ENCODE peak calls at places on chromosomes 13 and 19, in five cellular contexts. One of them, this sample, is unnamed.

GRCh38 chr13:27353166-27353583 is 71.2 kb upstream of the GTF3A start:
- DNase-seq in GM23248: peak; percentile 40
- DNase-seq in stimulated activated CD4-positive, alpha-beta T cell treated with anti-CD3 and anti-CD28 coated beads, TNF-alpha, amount 100 ng/mL, for 4 hours: no peak
- DNase-seq in Peyer's patch: no peak
- DNase-seq in HCEC 1CT: peak; percentile 45
- DNase-seq in this sample: peak; percentile 47

GRCh38 chr19:54533476-54533875 is 30.8 kb downstream of the LAIR2 start:
- DNase-seq in Peyer's patch: no peak
- DNase-seq in GM23248: no peak
- DNase-seq in stimulated activated CD4-positive, alpha-beta T cell treated with anti-CD3 and anti-CD28 coated beads, TNF-alpha, amount 100 ng/mL, for 4 hours: no peak
- DNase-seq in HCEC 1CT: no peak
- DNase-seq in this sample: no peak

GRCh38 chr13:41457589-41458186 is 338 bp downstream of the RGCC start:
- DNase-seq in HCEC 1CT: no peak
- DNase-seq in stimulated activated CD4-positive, alpha-beta T cell treated with anti-CD3 and anti-CD28 coated beads, TNF-alpha, amount 100 ng/mL, for 4 hours: no peak
- DNase-seq in GM23248: peak; percentile 27
- DNase-seq in Peyer's patch: no peak
- DNase-seq in this sample: no peak

GRCh38 chr13:42110410-42111155 is 62.1 kb downstream of the DGKH start:
- DNase-seq in Peyer's patch: no peak
- DNase-seq in stimulated activated CD4-positive, alpha-beta T cell treated with anti-CD3 and anti-CD28 coated beads, TNF-alpha, amount 100 ng/mL, for 4 hours: no peak
- DNase-seq in HCEC 1CT: peak; percentile 80
- DNase-seq in GM23248: peak; percentile 82
- DNase-seq in this sample: peak; percentile 74

GRCh38 chr13:106318941-106319411 is 216.5 kb downstream of the EFNB2 start:
- DNase-seq in Peyer's patch: no peak
- DNase-seq in stimulated activated CD4-positive, alpha-beta T cell treated with anti-CD3 and anti-CD28 coated beads, TNF-alpha, amount 100 ng/mL, for 4 hours: no peak
- DNase-seq in GM23248: peak; percentile 91
- DNase-seq in HCEC 1CT: peak; percentile 78
- DNase-seq in this sample: peak; percentile 85

GRCh38 chr19:9467161-9467560 is 31.3 kb downstream of the ZNF560 start:
- DNase-seq in stimulated activated CD4-positive, alpha-beta T cell treated with anti-CD3 and anti-CD28 coated beads, TNF-alpha, amount 100 ng/mL, for 4 hours: no peak
- DNase-seq in HCEC 1CT: no peak
- DNase-seq in Peyer's patch: no peak
- DNase-seq in GM23248: no peak
- DNase-seq in this sample: no peak

GRCh38 chr13:73535341-73535740 is 476.5 kb downstream of the KLF5 start:
- DNase-seq in HCEC 1CT: no peak
- DNase-seq in GM23248: no peak
- DNase-seq in stimulated activated CD4-positive, alpha-beta T cell treated with anti-CD3 and anti-CD28 coated beads, TNF-alpha, amount 100 ng/mL, for 4 hours: no peak
- DNase-seq in Peyer's patch: no peak
- DNase-seq in this sample: no peak

GRCh38 chr13:28568286-28568685 is 73.4 kb upstream of the FLT1 start:
- DNase-seq in stimulated activated CD4-positive, alpha-beta T cell treated with anti-CD3 and anti-CD28 coated beads, TNF-alpha, amount 100 ng/mL, for 4 hours: no peak
- DNase-seq in Peyer's patch: no peak
- DNase-seq in HCEC 1CT: no peak
- DNase-seq in GM23248: peak; percentile 32
- DNase-seq in this sample: peak; percentile 25

GRCh38 chr13:36712785-36713184 is 39.0 kb downstream of the SERTM1 start:
- DNase-seq in stimulated activated CD4-positive, alpha-beta T cell treated with anti-CD3 and anti-CD28 coated beads, TNF-alpha, amount 100 ng/mL, for 4 hours: no peak
- DNase-seq in GM23248: peak; percentile 75
- DNase-seq in Peyer's patch: no peak
- DNase-seq in HCEC 1CT: no peak
- DNase-seq in this sample: peak; percentile 4

GRCh38 chr13:40158218-40158617 is 502.8 kb downstream of the COG6 start:
- DNase-seq in Peyer's patch: no peak
- DNase-seq in GM23248: peak; percentile 46
- DNase-seq in HCEC 1CT: no peak
- DNase-seq in stimulated activated CD4-positive, alpha-beta T cell treated with anti-CD3 and anti-CD28 coated beads, TNF-alpha, amount 100 ng/mL, for 4 hours: no peak
- DNase-seq in this sample: peak; percentile 47

GRCh38 chr13:111317042-111317550 is 3.3 kb upstream of the TEX29 start:
- DNase-seq in Peyer's patch: no peak
- DNase-seq in stimulated activated CD4-positive, alpha-beta T cell treated with anti-CD3 and anti-CD28 coated beads, TNF-alpha, amount 100 ng/mL, for 4 hours: no peak
- DNase-seq in GM23248: no peak
- DNase-seq in HCEC 1CT: no peak
- DNase-seq in this sample: no peak

GRCh38 chr13:77521194-77521593 is 14.3 kb upstream of the SCEL start:
- DNase-seq in HCEC 1CT: peak; percentile 48
- DNase-seq in Peyer's patch: no peak
- DNase-seq in GM23248: peak; percentile 54
- DNase-seq in stimulated activated CD4-positive, alpha-beta T cell treated with anti-CD3 and anti-CD28 coated beads, TNF-alpha, amount 100 ng/mL, for 4 hours: no peak
- DNase-seq in this sample: no peak

GRCh38 chr19:45556835-45557234 is 27.8 kb downstream of the OPA3 start:
- DNase-seq in GM23248: no peak
- DNase-seq in HCEC 1CT: no peak
- DNase-seq in stimulated activated CD4-positive, alpha-beta T cell treated with anti-CD3 and anti-CD28 coated beads, TNF-alpha, amount 100 ng/mL, for 4 hours: no peak
- DNase-seq in Peyer's patch: no peak
- DNase-seq in this sample: no peak

GRCh38 chr19:21907516-21907915 is 71.5 kb upstream of the ZNF43 start:
- DNase-seq in stimulated activated CD4-positive, alpha-beta T cell treated with anti-CD3 and anti-CD28 coated beads, TNF-alpha, amount 100 ng/mL, for 4 hours: no peak
- DNase-seq in GM23248: no peak
- DNase-seq in HCEC 1CT: no peak
- DNase-seq in Peyer's patch: no peak
- DNase-seq in this sample: no peak

GRCh38 chr13:110008816-110009215 is 222.4 kb upstream of the IRS2 start:
- DNase-seq in GM23248: no peak
- DNase-seq in stimulated activated CD4-positive, alpha-beta T cell treated with anti-CD3 and anti-CD28 coated beads, TNF-alpha, amount 100 ng/mL, for 4 hours: no peak
- DNase-seq in Peyer's patch: no peak
- DNase-seq in HCEC 1CT: no peak
- DNase-seq in this sample: no peak

GRCh38 chr19:18292810-18293641 is 11.6 kb upstream of the JUND start:
- DNase-seq in HCEC 1CT: peak; percentile 80
- DNase-seq in GM23248: peak; percentile 69
- DNase-seq in Peyer's patch: peak; percentile 80
- DNase-seq in stimulated activated CD4-positive, alpha-beta T cell treated with anti-CD3 and anti-CD28 coated beads, TNF-alpha, amount 100 ng/mL, for 4 hours: no peak
- DNase-seq in this sample: peak; percentile 60

GRCh38 chr13:19960673-19961015 is 2.1 kb downstream of the ZMYM2 start:
- DNase-seq in stimulated activated CD4-positive, alpha-beta T cell treated with anti-CD3 and anti-CD28 coated beads, TNF-alpha, amount 100 ng/mL, for 4 hours: no peak
- DNase-seq in Peyer's patch: no peak
- DNase-seq in HCEC 1CT: no peak
- DNase-seq in GM23248: peak; percentile 20
- DNase-seq in this sample: peak; percentile 3

GRCh38 chr13:30339721-30340366 is 32.5 kb upstream of the KATNAL1 start:
- DNase-seq in HCEC 1CT: no peak
- DNase-seq in Peyer's patch: no peak
- DNase-seq in GM23248: peak; percentile 41
- DNase-seq in stimulated activated CD4-positive, alpha-beta T cell treated with anti-CD3 and anti-CD28 coated beads, TNF-alpha, amount 100 ng/mL, for 4 hours: no peak
- DNase-seq in this sample: no peak

GRCh38 chr19:601790-602189 is 12.1 kb downstream of the HCN2 start:
- DNase-seq in GM23248: no peak
- DNase-seq in Peyer's patch: no peak
- DNase-seq in HCEC 1CT: no peak
- DNase-seq in stimulated activated CD4-positive, alpha-beta T cell treated with anti-CD3 and anti-CD28 coated beads, TNF-alpha, amount 100 ng/mL, for 4 hours: no peak
- DNase-seq in this sample: no peak

GRCh38 chr13:19184176-19184575 is 2.6 kb upstream of the TUBA3C start:
- DNase-seq in Peyer's patch: no peak
- DNase-seq in GM23248: no peak
- DNase-seq in HCEC 1CT: no peak
- DNase-seq in stimulated activated CD4-positive, alpha-beta T cell treated with anti-CD3 and anti-CD28 coated beads, TNF-alpha, amount 100 ng/mL, for 4 hours: no peak
- DNase-seq in this sample: no peak

GRCh38 chr19:40735003-40735771 is 15.1 kb downstream of the ACTMAP start:
- DNase-seq in Peyer's patch: no peak
- DNase-seq in HCEC 1CT: no peak
- DNase-seq in GM23248: no peak
- DNase-seq in stimulated activated CD4-positive, alpha-beta T cell treated with anti-CD3 and anti-CD28 coated beads, TNF-alpha, amount 100 ng/mL, for 4 hours: no peak
- DNase-seq in this sample: no peak

GRCh38 chr13:37679043-37679442 is 80.5 kb upstream of the POSTN start:
- DNase-seq in stimulated activated CD4-positive, alpha-beta T cell treated with anti-CD3 and anti-CD28 coated beads, TNF-alpha, amount 100 ng/mL, for 4 hours: no peak
- DNase-seq in GM23248: no peak
- DNase-seq in HCEC 1CT: no peak
- DNase-seq in Peyer's patch: no peak
- DNase-seq in this sample: no peak

GRCh38 chr19:13974073-13974472 is 21.8 kb downstream of the DCAF15 start:
- DNase-seq in GM23248: no peak
- DNase-seq in Peyer's patch: peak; percentile 73
- DNase-seq in stimulated activated CD4-positive, alpha-beta T cell treated with anti-CD3 and anti-CD28 coated beads, TNF-alpha, amount 100 ng/mL, for 4 hours: no peak
- DNase-seq in HCEC 1CT: no peak
- DNase-seq in this sample: no peak

GRCh38 chr19:4375164-4375619 is 25.2 kb downstream of the SH3GL1 start:
- DNase-seq in Peyer's patch: peak; percentile 84
- DNase-seq in stimulated activated CD4-positive, alpha-beta T cell treated with anti-CD3 and anti-CD28 coated beads, TNF-alpha, amount 100 ng/mL, for 4 hours: no peak
- DNase-seq in HCEC 1CT: no peak
- DNase-seq in GM23248: no peak
- DNase-seq in this sample: peak; percentile 50

GRCh38 chr19:39481229-39481545 is 549 bp downstream of the TIMM50 start:
- DNase-seq in Peyer's patch: no peak
- DNase-seq in GM23248: peak; percentile 45
- DNase-seq in HCEC 1CT: no peak
- DNase-seq in stimulated activated CD4-positive, alpha-beta T cell treated with anti-CD3 and anti-CD28 coated beads, TNF-alpha, amount 100 ng/mL, for 4 hours: no peak
- DNase-seq in this sample: no peak

GRCh38 chr13:40776681-40777165 is 5.7 kb upstream of the MRPS31 start:
- DNase-seq in Peyer's patch: no peak
- DNase-seq in GM23248: peak; percentile 23
- DNase-seq in HCEC 1CT: peak; percentile 77
- DNase-seq in stimulated activated CD4-positive, alpha-beta T cell treated with anti-CD3 and anti-CD28 coated beads, TNF-alpha, amount 100 ng/mL, for 4 hours: no peak
- DNase-seq in this sample: peak; percentile 79

GRCh38 chr19:31058676-31059075 is 290.6 kb downstream of the TSHZ3 start:
- DNase-seq in Peyer's patch: no peak
- DNase-seq in GM23248: no peak
- DNase-seq in HCEC 1CT: no peak
- DNase-seq in stimulated activated CD4-positive, alpha-beta T cell treated with anti-CD3 and anti-CD28 coated beads, TNF-alpha, amount 100 ng/mL, for 4 hours: no peak
- DNase-seq in this sample: no peak

GRCh38 chr19:36409841-36410240 is 8.6 kb downstream of the ZFP82 start:
- DNase-seq in Peyer's patch: no peak
- DNase-seq in stimulated activated CD4-positive, alpha-beta T cell treated with anti-CD3 and anti-CD28 coated beads, TNF-alpha, amount 100 ng/mL, for 4 hours: no peak
- DNase-seq in HCEC 1CT: no peak
- DNase-seq in GM23248: no peak
- DNase-seq in this sample: no peak

GRCh38 chr19:1003283-1003682 is 3.1 kb downstream of the GRIN3B start:
- DNase-seq in stimulated activated CD4-positive, alpha-beta T cell treated with anti-CD3 and anti-CD28 coated beads, TNF-alpha, amount 100 ng/mL, for 4 hours: no peak
- DNase-seq in GM23248: no peak
- DNase-seq in HCEC 1CT: no peak
- DNase-seq in Peyer's patch: no peak
- DNase-seq in this sample: no peak

GRCh38 chr13:97367016-97367415 is 67.0 kb upstream of the RAP2A start:
- DNase-seq in GM23248: peak; percentile 64
- DNase-seq in Peyer's patch: no peak
- DNase-seq in HCEC 1CT: peak; percentile 67
- DNase-seq in stimulated activated CD4-positive, alpha-beta T cell treated with anti-CD3 and anti-CD28 coated beads, TNF-alpha, amount 100 ng/mL, for 4 hours: no peak
- DNase-seq in this sample: peak; percentile 80

GRCh38 chr19:18293642-18294466 is 12.4 kb upstream of the JUND start:
- DNase-seq in GM23248: no peak
- DNase-seq in Peyer's patch: no peak
- DNase-seq in stimulated activated CD4-positive, alpha-beta T cell treated with anti-CD3 and anti-CD28 coated beads, TNF-alpha, amount 100 ng/mL, for 4 hours: no peak
- DNase-seq in HCEC 1CT: no peak
- DNase-seq in this sample: peak; percentile 39